ENCODE peak calls at places on chromosome 1, in six cellular contexts. W is endothelial cell; B is CD8-positive, alpha-beta T cell; Q is A172; L is dermis microvascular lymphatic vessel endothelial cell; R is stimulated activated CD8-positive, alpha-beta memory T cell treated with anti-CD3 and anti-CD28 coated beads, Interleukin-4, amount 100 ng/mL, for 48 hours. X is an unnamed sample.

GRCh38 chr1:193705473-193706074 is 519.2 kb upstream of the B3GALT2 start:
- DNase-seq in W (no peak), B (no peak), Q (peak), L (no peak), R (no peak), X (no peak)

GRCh38 chr1:5975133-5975880 is 16.9 kb downstream of the NPHP4 start:
- DNase-seq in W (peak), B (peak), Q (no peak), L (peak), R (peak), X (peak)

GRCh38 chr1:23081376-23081775 is 62.1 kb downstream of the KDM1A start:
- DNase-seq in W (no peak), B (no peak), Q (no peak), L (no peak), R (no peak), X (no peak)

GRCh38 chr1:68197891-68198290 is 34.4 kb downstream of the WLS start:
- DNase-seq in W (no peak), B (no peak), Q (peak), L (no peak), R (no peak), X (no peak)

GRCh38 chr1:70970407-70970806 is 77.2 kb downstream of the PTGER3 start:
- DNase-seq in W (no peak), B (no peak), Q (no peak), L (no peak), R (no peak), X (no peak)

GRCh38 chr1:8497196-8497878 is 179.4 kb downstream of the SLC45A1 start:
- DNase-seq in W (no peak), B (no peak), Q (no peak), L (no peak), R (no peak), X (no peak)

GRCh38 chr1:116498789-116499628 is 71.8 kb downstream of the CD58 start:
- DNase-seq in W (peak), B (peak), Q (peak), L (peak), R (peak), X (no peak)

GRCh38 chr1:5758859-5759578 is 233.2 kb downstream of the NPHP4 start:
- DNase-seq in W (no peak), B (no peak), Q (no peak), L (no peak), R (no peak), X (no peak)

GRCh38 chr1:52621950-52622349 is 11.0 kb upstream of the SHISAL2A start:
- DNase-seq in W (no peak), B (no peak), Q (no peak), L (no peak), R (no peak), X (no peak)

GRCh38 chr1:216325336-216325735 is 97.9 kb downstream of the USH2A start:
- DNase-seq in W (no peak), B (no peak), Q (peak), L (no peak), R (no peak), X (no peak)

GRCh38 chr1:56374026-56374974 is 205.1 kb downstream of the PLPP3 start:
- DNase-seq in W (no peak), B (no peak), Q (peak), L (no peak), R (no peak), X (no peak)

GRCh38 chr1:86082183-86082582 is 74.4 kb downstream of the COL24A1 start:
- DNase-seq in W (no peak), B (no peak), Q (no peak), L (no peak), R (no peak), X (no peak)

GRCh38 chr1:58815680-58816071 is 31.8 kb upstream of the JUN start:
- DNase-seq in W (peak), B (no peak), Q (peak), L (peak), R (no peak), X (no peak)

GRCh38 chr1:248757784-248758195 is 2.2 kb upstream of the LYPD8 start:
- DNase-seq in W (no peak), B (no peak), Q (peak), L (no peak), R (no peak), X (no peak)

GRCh38 chr1:71106658-71107322 is 26.0 kb upstream of the ZRANB2 start:
- DNase-seq in W (no peak), B (no peak), Q (no peak), L (peak), R (no peak), X (no peak)

GRCh38 chr1:22636369-22636768 is at the start of gene C1QA:
- DNase-seq in W (no peak), B (no peak), Q (no peak), L (no peak), R (no peak), X (no peak)

GRCh38 chr1:201448981-201449380 is 20.0 kb downstream of the PHLDA3 start:
- DNase-seq in W (no peak), B (no peak), Q (no peak), L (no peak), R (no peak), X (no peak)

X was measured in AG04450.